ENCODE peak calls at places on chromosomes 7 and 10, in ten cellular contexts. One of them, this sample, is unnamed.

GRCh38 chr7:123209786-123210185 is 10.0 kb upstream of the SLC13A1 start:
- DNase-seq in GM23338: no peak
- DNase-seq in astrocyte of the spinal cord: no peak
- DNase-seq in PC-9: no peak
- DNase-seq in AG04450: no peak
- DNase-seq in foreskin fibroblast: no peak
- DNase-seq in RWPE2: no peak
- DNase-seq in foreskin keratinocyte: no peak
- DNase-seq in GM12865: no peak
- DNase-seq in CD4-positive, alpha-beta T cell: no peak
- DNase-seq in this sample: no peak

GRCh38 chr7:106418094-106418493 is 133.3 kb upstream of the NAMPT start:
- DNase-seq in GM23338: no peak
- DNase-seq in astrocyte of the spinal cord: no peak
- DNase-seq in PC-9: peak; percentile 17
- DNase-seq in AG04450: no peak
- DNase-seq in foreskin fibroblast: peak; percentile 43
- DNase-seq in RWPE2: no peak
- DNase-seq in foreskin keratinocyte: no peak
- DNase-seq in GM12865: no peak
- DNase-seq in CD4-positive, alpha-beta T cell: no peak
- DNase-seq in this sample: no peak

GRCh38 chr7:131836733-131837132 is 280.3 kb upstream of the PODXL start:
- DNase-seq in GM23338: peak; percentile 71
- DNase-seq in astrocyte of the spinal cord: no peak
- DNase-seq in PC-9: no peak
- DNase-seq in AG04450: no peak
- DNase-seq in foreskin fibroblast: no peak
- DNase-seq in RWPE2: no peak
- DNase-seq in foreskin keratinocyte: no peak
- DNase-seq in GM12865: no peak
- DNase-seq in CD4-positive, alpha-beta T cell: no peak
- DNase-seq in this sample: no peak

GRCh38 chr10:71647526-71648354 is 71.8 kb downstream of the C10orf105 start:
- DNase-seq in GM23338: peak; percentile 80
- DNase-seq in astrocyte of the spinal cord: no peak
- DNase-seq in PC-9: no peak
- DNase-seq in AG04450: no peak
- DNase-seq in foreskin fibroblast: peak; percentile 19
- DNase-seq in RWPE2: no peak
- DNase-seq in foreskin keratinocyte: no peak
- DNase-seq in GM12865: no peak
- DNase-seq in CD4-positive, alpha-beta T cell: no peak
- DNase-seq in this sample: no peak

GRCh38 chr10:125691160-125691981 is 8.4 kb upstream of the TEX36 start:
- DNase-seq in GM23338: no peak
- DNase-seq in astrocyte of the spinal cord: peak; percentile 38
- DNase-seq in PC-9: peak; percentile 33
- DNase-seq in AG04450: no peak
- DNase-seq in foreskin fibroblast: peak; percentile 79
- DNase-seq in RWPE2: no peak
- DNase-seq in foreskin keratinocyte: no peak
- DNase-seq in GM12865: no peak
- DNase-seq in CD4-positive, alpha-beta T cell: no peak
- DNase-seq in this sample: no peak

GRCh38 chr10:7264313-7264741 is 146.5 kb downstream of the SFMBT2 start:
- DNase-seq in GM23338: no peak
- DNase-seq in astrocyte of the spinal cord: peak; percentile 54
- DNase-seq in PC-9: peak; percentile 16
- DNase-seq in AG04450: no peak
- DNase-seq in foreskin fibroblast: peak; percentile 36
- DNase-seq in RWPE2: no peak
- DNase-seq in foreskin keratinocyte: no peak
- DNase-seq in GM12865: no peak
- DNase-seq in CD4-positive, alpha-beta T cell: no peak
- DNase-seq in this sample: no peak

GRCh38 chr7:35253680-35254495 is at the start of gene TBX20:
- DNase-seq in GM23338: peak; percentile 82
- DNase-seq in astrocyte of the spinal cord: peak; percentile 22
- DNase-seq in PC-9: no peak
- DNase-seq in AG04450: no peak
- DNase-seq in foreskin fibroblast: peak; percentile 83
- DNase-seq in RWPE2: no peak
- DNase-seq in foreskin keratinocyte: no peak
- DNase-seq in GM12865: peak; percentile 32
- DNase-seq in CD4-positive, alpha-beta T cell: no peak
- DNase-seq in this sample: no peak

GRCh38 chr10:28810062-28810870 is 132.9 kb downstream of the BAMBI start:
- DNase-seq in GM23338: peak; percentile 59
- DNase-seq in astrocyte of the spinal cord: no peak
- DNase-seq in PC-9: no peak
- DNase-seq in AG04450: no peak
- DNase-seq in foreskin fibroblast: no peak
- DNase-seq in RWPE2: no peak
- DNase-seq in foreskin keratinocyte: no peak
- DNase-seq in GM12865: no peak
- DNase-seq in CD4-positive, alpha-beta T cell: no peak
- DNase-seq in this sample: no peak

GRCh38 chr10:15144788-15145187 is 23.7 kb downstream of the NMT2 start:
- DNase-seq in GM23338: no peak
- DNase-seq in astrocyte of the spinal cord: peak; percentile 34
- DNase-seq in PC-9: no peak
- DNase-seq in AG04450: no peak
- DNase-seq in foreskin fibroblast: peak; percentile 79
- DNase-seq in RWPE2: no peak
- DNase-seq in foreskin keratinocyte: no peak
- DNase-seq in GM12865: no peak
- DNase-seq in CD4-positive, alpha-beta T cell: no peak
- DNase-seq in this sample: no peak

GRCh38 chr7:32093415-32094408 is 23.5 kb upstream of the PDE1C start:
- DNase-seq in GM23338: no peak
- DNase-seq in astrocyte of the spinal cord: peak; percentile 92
- DNase-seq in PC-9: no peak
- DNase-seq in AG04450: peak; percentile 8
- DNase-seq in foreskin fibroblast: peak; percentile 19
- DNase-seq in RWPE2: no peak
- DNase-seq in foreskin keratinocyte: no peak
- DNase-seq in GM12865: no peak
- DNase-seq in CD4-positive, alpha-beta T cell: no peak
- DNase-seq in this sample: no peak

GRCh38 chr7:80841566-80842478 is 77.0 kb downstream of the SEMA3C start:
- DNase-seq in GM23338: peak; percentile 11
- DNase-seq in astrocyte of the spinal cord: peak; percentile 53
- DNase-seq in PC-9: no peak
- DNase-seq in AG04450: no peak
- DNase-seq in foreskin fibroblast: peak; percentile 27
- DNase-seq in RWPE2: no peak
- DNase-seq in foreskin keratinocyte: no peak
- DNase-seq in GM12865: no peak
- DNase-seq in CD4-positive, alpha-beta T cell: no peak
- DNase-seq in this sample: no peak

GRCh38 chr7:131322046-131322445 is 5.6 kb upstream of the MKLN1 start:
- DNase-seq in GM23338: no peak
- DNase-seq in astrocyte of the spinal cord: no peak
- DNase-seq in PC-9: no peak
- DNase-seq in AG04450: no peak
- DNase-seq in foreskin fibroblast: no peak
- DNase-seq in RWPE2: no peak
- DNase-seq in foreskin keratinocyte: no peak
- DNase-seq in GM12865: no peak
- DNase-seq in CD4-positive, alpha-beta T cell: no peak
- DNase-seq in this sample: no peak

GRCh38 chr10:79282388-79282787 is 64.9 kb upstream of the PPIF start:
- DNase-seq in GM23338: no peak
- DNase-seq in astrocyte of the spinal cord: no peak
- DNase-seq in PC-9: no peak
- DNase-seq in AG04450: no peak
- DNase-seq in foreskin fibroblast: no peak
- DNase-seq in RWPE2: no peak
- DNase-seq in foreskin keratinocyte: no peak
- DNase-seq in GM12865: no peak
- DNase-seq in CD4-positive, alpha-beta T cell: no peak
- DNase-seq in this sample: no peak

GRCh38 chr10:111203615-111204014 is 126.8 kb downstream of the ADRA2A start:
- DNase-seq in GM23338: no peak
- DNase-seq in astrocyte of the spinal cord: no peak
- DNase-seq in PC-9: no peak
- DNase-seq in AG04450: no peak
- DNase-seq in foreskin fibroblast: no peak
- DNase-seq in RWPE2: no peak
- DNase-seq in foreskin keratinocyte: no peak
- DNase-seq in GM12865: no peak
- DNase-seq in CD4-positive, alpha-beta T cell: no peak
- DNase-seq in this sample: no peak

GRCh38 chr10:37712489-37713131 is 144.8 kb downstream of the ZNF248 start:
- DNase-seq in GM23338: no peak
- DNase-seq in astrocyte of the spinal cord: no peak
- DNase-seq in PC-9: no peak
- DNase-seq in AG04450: no peak
- DNase-seq in foreskin fibroblast: no peak
- DNase-seq in RWPE2: no peak
- DNase-seq in foreskin keratinocyte: no peak
- DNase-seq in GM12865: no peak
- DNase-seq in CD4-positive, alpha-beta T cell: no peak
- DNase-seq in this sample: no peak

GRCh38 chr10:37711617-37712488 is 145.6 kb downstream of the ZNF248 start:
- DNase-seq in GM23338: no peak
- DNase-seq in astrocyte of the spinal cord: no peak
- DNase-seq in PC-9: no peak
- DNase-seq in AG04450: no peak
- DNase-seq in foreskin fibroblast: no peak
- DNase-seq in RWPE2: no peak
- DNase-seq in foreskin keratinocyte: no peak
- DNase-seq in GM12865: no peak
- DNase-seq in CD4-positive, alpha-beta T cell: no peak
- DNase-seq in this sample: no peak

GRCh38 chr10:37713642-37714041 is 143.8 kb downstream of the ZNF248 start:
- DNase-seq in GM23338: no peak
- DNase-seq in astrocyte of the spinal cord: no peak
- DNase-seq in PC-9: no peak
- DNase-seq in AG04450: no peak
- DNase-seq in foreskin fibroblast: no peak
- DNase-seq in RWPE2: no peak
- DNase-seq in foreskin keratinocyte: no peak
- DNase-seq in GM12865: no peak
- DNase-seq in CD4-positive, alpha-beta T cell: no peak
- DNase-seq in this sample: no peak

GRCh38 chr10:37713132-37713501 is 144.3 kb downstream of the ZNF248 start:
- DNase-seq in GM23338: no peak
- DNase-seq in astrocyte of the spinal cord: no peak
- DNase-seq in PC-9: no peak
- DNase-seq in AG04450: no peak
- DNase-seq in foreskin fibroblast: no peak
- DNase-seq in RWPE2: no peak
- DNase-seq in foreskin keratinocyte: no peak
- DNase-seq in GM12865: no peak
- DNase-seq in CD4-positive, alpha-beta T cell: no peak
- DNase-seq in this sample: no peak

GRCh38 chr10:37710831-37711616 is 146.4 kb downstream of the ZNF248 start:
- DNase-seq in GM23338: no peak
- DNase-seq in astrocyte of the spinal cord: no peak
- DNase-seq in PC-9: no peak
- DNase-seq in AG04450: no peak
- DNase-seq in foreskin fibroblast: no peak
- DNase-seq in RWPE2: no peak
- DNase-seq in foreskin keratinocyte: no peak
- DNase-seq in GM12865: no peak
- DNase-seq in CD4-positive, alpha-beta T cell: no peak
- DNase-seq in this sample: no peak
- TF ChIP-seq CTCF in GM23338: no peak
- TF ChIP-seq CTCF in astrocyte of the spinal cord: no peak
- TF ChIP-seq CTCF in PC-9: no peak
- TF ChIP-seq CTCF in AG04450: no peak
- TF ChIP-seq CTCF in foreskin fibroblast: no peak
- TF ChIP-seq CTCF in RWPE2: no peak
- TF ChIP-seq CTCF in foreskin keratinocyte: no peak
- TF ChIP-seq CTCF in GM12865: no peak
- TF ChIP-seq CTCF in CD4-positive, alpha-beta T cell: no peak
- TF ChIP-seq CTCF in this sample: no peak

GRCh38 chr7:154584352-154585252 is 418.3 kb downstream of the PAXIP1 start:
- DNase-seq in GM23338: no peak
- DNase-seq in astrocyte of the spinal cord: no peak
- DNase-seq in PC-9: no peak
- DNase-seq in AG04450: no peak
- DNase-seq in foreskin fibroblast: no peak
- DNase-seq in RWPE2: no peak
- DNase-seq in foreskin keratinocyte: no peak
- DNase-seq in GM12865: no peak
- DNase-seq in CD4-positive, alpha-beta T cell: no peak
- DNase-seq in this sample: no peak
- TF ChIP-seq CTCF in GM23338: no peak
- TF ChIP-seq CTCF in astrocyte of the spinal cord: no peak
- TF ChIP-seq CTCF in PC-9: peak; percentile 72
- TF ChIP-seq CTCF in AG04450: no peak
- TF ChIP-seq CTCF in foreskin fibroblast: no peak
- TF ChIP-seq CTCF in RWPE2: peak; percentile 39
- TF ChIP-seq CTCF in foreskin keratinocyte: peak; percentile 5
- TF ChIP-seq CTCF in GM12865: peak; percentile 7
- TF ChIP-seq CTCF in CD4-positive, alpha-beta T cell: no peak
- TF ChIP-seq CTCF in this sample: peak; percentile 8

GRCh38 chr7:26278769-26279168 is 12.9 kb upstream of the SNX10 start:
- DNase-seq in GM23338: no peak
- DNase-seq in astrocyte of the spinal cord: no peak
- DNase-seq in PC-9: no peak
- DNase-seq in AG04450: no peak
- DNase-seq in foreskin fibroblast: no peak
- DNase-seq in RWPE2: no peak
- DNase-seq in foreskin keratinocyte: no peak
- DNase-seq in GM12865: peak; percentile 33
- DNase-seq in CD4-positive, alpha-beta T cell: no peak
- DNase-seq in this sample: no peak
- TF ChIP-seq CTCF in GM23338: peak; percentile 10
- TF ChIP-seq CTCF in astrocyte of the spinal cord: peak; percentile 13
- TF ChIP-seq CTCF in PC-9: peak; percentile 68
- TF ChIP-seq CTCF in AG04450: no peak
- TF ChIP-seq CTCF in foreskin fibroblast: no peak
- TF ChIP-seq CTCF in RWPE2: peak; percentile 66
- TF ChIP-seq CTCF in foreskin keratinocyte: peak; percentile 69
- TF ChIP-seq CTCF in GM12865: no peak
- TF ChIP-seq CTCF in CD4-positive, alpha-beta T cell: peak; percentile 51
- TF ChIP-seq CTCF in this sample: no peak

GRCh38 chr10:119174109-119174508 is 4.5 kb downstream of the PRDX3 start:
- DNase-seq in GM23338: no peak
- DNase-seq in astrocyte of the spinal cord: no peak
- DNase-seq in PC-9: no peak
- DNase-seq in AG04450: no peak
- DNase-seq in foreskin fibroblast: no peak
- DNase-seq in RWPE2: no peak
- DNase-seq in foreskin keratinocyte: no peak
- DNase-seq in GM12865: no peak
- DNase-seq in CD4-positive, alpha-beta T cell: no peak
- DNase-seq in this sample: no peak

GRCh38 chr10:119176166-119176565 is 2.4 kb downstream of the PRDX3 start:
- DNase-seq in GM23338: no peak
- DNase-seq in astrocyte of the spinal cord: no peak
- DNase-seq in PC-9: no peak
- DNase-seq in AG04450: no peak
- DNase-seq in foreskin fibroblast: peak; percentile 43
- DNase-seq in RWPE2: no peak
- DNase-seq in foreskin keratinocyte: no peak
- DNase-seq in GM12865: no peak
- DNase-seq in CD4-positive, alpha-beta T cell: no peak
- DNase-seq in this sample: no peak

GRCh38 chr10:119177708-119178370 is 773 bp downstream of the PRDX3 start:
- DNase-seq in GM23338: no peak
- DNase-seq in astrocyte of the spinal cord: no peak
- DNase-seq in PC-9: no peak
- DNase-seq in AG04450: no peak
- DNase-seq in foreskin fibroblast: no peak
- DNase-seq in RWPE2: no peak
- DNase-seq in foreskin keratinocyte: no peak
- DNase-seq in GM12865: peak; percentile 53
- DNase-seq in CD4-positive, alpha-beta T cell: peak; percentile 3
- DNase-seq in this sample: no peak

GRCh38 chr10:119178371-119179119 is at the start of gene PRDX3:
- DNase-seq in GM23338: peak; percentile 97
- DNase-seq in astrocyte of the spinal cord: peak; percentile 92
- DNase-seq in PC-9: peak; percentile 84
- DNase-seq in AG04450: no peak
- DNase-seq in foreskin fibroblast: peak; percentile 96
- DNase-seq in RWPE2: peak; percentile 91
- DNase-seq in foreskin keratinocyte: peak; percentile 67
- DNase-seq in GM12865: peak; percentile 94
- DNase-seq in CD4-positive, alpha-beta T cell: peak; percentile 93
- DNase-seq in this sample: peak; percentile 56
- TF ChIP-seq CTCF in GM23338: no peak
- TF ChIP-seq CTCF in astrocyte of the spinal cord: no peak
- TF ChIP-seq CTCF in PC-9: no peak
- TF ChIP-seq CTCF in AG04450: no peak
- TF ChIP-seq CTCF in foreskin fibroblast: no peak
- TF ChIP-seq CTCF in RWPE2: no peak
- TF ChIP-seq CTCF in foreskin keratinocyte: peak; percentile 41
- TF ChIP-seq CTCF in GM12865: no peak
- TF ChIP-seq CTCF in CD4-positive, alpha-beta T cell: peak; percentile 19
- TF ChIP-seq CTCF in this sample: no peak